ENCODE peak calls at places on chromosomes 7 and 10, in six cellular contexts. W is endothelial cell, I is BJ, B is AG04450, Y is Calu3, G is prostate gland. D is an unnamed sample.

GRCh38 chr7:135980665-135981180 is 3.6 kb upstream of the MTPN start:
- DNase-seq in W (no peak), I (no peak), B (no peak), Y (no peak), G (no peak), D (peak; percentile 76)

GRCh38 chr10:61935085-61935484 is 33.6 kb downstream of the ARID5B start:
- DNase-seq in W (no peak), I (no peak), B (no peak), Y (no peak), G (no peak), D (peak; percentile 22)

GRCh38 chr7:157253850-157254249 is 83.0 kb upstream of the DNAJB6 start:
- DNase-seq in W (no peak), I (no peak), B (no peak), Y (no peak), G (peak; percentile 90), D (no peak)

GRCh38 chr10:13412894-13413293 is 64.8 kb upstream of the SEPHS1 start:
- DNase-seq in W (no peak), I (no peak), B (no peak), Y (no peak), G (no peak), D (no peak)

GRCh38 chr7:2872296-2872874 is 28.3 kb upstream of the GNA12 start:
- DNase-seq in W (no peak), I (no peak), B (no peak), Y (no peak), G (no peak), D (no peak)

GRCh38 chr10:65194131-65194530 is 1672.9 kb downstream of the REEP3 start:
- DNase-seq in W (no peak), I (no peak), B (no peak), Y (peak; percentile 10), G (no peak), D (no peak)

GRCh38 chr10:123146013-123146891 is 1.7 kb upstream of the HMX2 start:
- DNase-seq in W (no peak), I (no peak), B (no peak), Y (no peak), G (no peak), D (no peak)

GRCh38 chr7:146683439-146683838 is 566.8 kb downstream of the CNTNAP2 start:
- DNase-seq in W (no peak), I (no peak), B (no peak), Y (no peak), G (no peak), D (no peak)

GRCh38 chr10:51619365-51619764 is 80.0 kb downstream of the CSTF2T start:
- DNase-seq in W (no peak), I (no peak), B (no peak), Y (no peak), G (no peak), D (no peak)

GRCh38 chr7:23204241-23204640 is 22.4 kb downstream of the NUP42 start:
- DNase-seq in W (no peak), I (no peak), B (no peak), Y (no peak), G (no peak), D (no peak)

GRCh38 chr10:95500097-95500496 is 61.1 kb downstream of the SORBS1 start:
- DNase-seq in W (no peak), I (no peak), B (no peak), Y (no peak), G (no peak), D (no peak)

GRCh38 chr7:75617634-75618234 is 121.0 kb downstream of the HIP1 start:
- DNase-seq in W (no peak), I (no peak), B (no peak), Y (no peak), G (no peak), D (no peak)

GRCh38 chr10:28382520-28383269 is 79.8 kb upstream of the MPP7 start:
- DNase-seq in W (no peak), I (peak; percentile 73), B (peak; percentile 2), Y (no peak), G (no peak), D (peak; percentile 8)

GRCh38 chr10:99532687-99533495 is at the start of gene NKX2-3:
- DNase-seq in W (peak; percentile 81), I (no peak), B (no peak), Y (no peak), G (no peak), D (no peak)

GRCh38 chr7:14570750-14571607 is 331.6 kb downstream of the DGKB start:
- DNase-seq in W (no peak), I (no peak), B (no peak), Y (no peak), G (no peak), D (no peak)

GRCh38 chr7:49264530-49264929 is 340.2 kb downstream of the CDC14C start:
- DNase-seq in W (no peak), I (no peak), B (no peak), Y (no peak), G (no peak), D (no peak)

GRCh38 chr10:45424668-45425404 is 50.8 kb downstream of the ALOX5 start:
- DNase-seq in W (no peak), I (no peak), B (no peak), Y (no peak), G (no peak), D (no peak)

GRCh38 chr10:115514895-115515294 is 421.7 kb downstream of the ATRNL1 start:
- DNase-seq in W (no peak), I (no peak), B (no peak), Y (no peak), G (no peak), D (no peak)

GRCh38 chr7:157310676-157311185 is 26.1 kb upstream of the DNAJB6 start:
- DNase-seq in W (no peak), I (no peak), B (no peak), Y (peak; percentile 34), G (no peak), D (no peak)

GRCh38 chr7:130356121-130356759 is 11.6 kb downstream of the CPA5 start:
- DNase-seq in W (peak; percentile 48), I (peak; percentile 96), B (peak; percentile 95), Y (peak; percentile 76), G (peak; percentile 26), D (peak; percentile 78)

GRCh38 chr7:8177109-8177933 is 84.6 kb downstream of the ICA1 start:
- DNase-seq in W (no peak), I (no peak), B (no peak), Y (no peak), G (no peak), D (no peak)

GRCh38 chr10:28566458-28566857 is 33.5 kb downstream of the WAC start:
- DNase-seq in W (no peak), I (no peak), B (no peak), Y (no peak), G (no peak), D (no peak)

GRCh38 chr10:131888186-131888604 is 12.6 kb upstream of the PPP2R2D start:
- DNase-seq in W (no peak), I (no peak), B (no peak), Y (peak; percentile 21), G (no peak), D (no peak)

GRCh38 chr10:92729886-92730285 is 40.1 kb downstream of the HHEX start:
- DNase-seq in W (no peak), I (no peak), B (no peak), Y (no peak), G (no peak), D (no peak)

GRCh38 chr10:112242769-112243168 is 40.4 kb upstream of the TECTB start:
- DNase-seq in W (no peak), I (no peak), B (no peak), Y (no peak), G (no peak), D (no peak)

GRCh38 chr7:67398916-67399315 is 402.3 kb downstream of the TYW1 start:
- DNase-seq in W (no peak), I (no peak), B (no peak), Y (no peak), G (no peak), D (no peak)

GRCh38 chr10:43904301-43904700 is 255.6 kb upstream of the ZNF32 start:
- DNase-seq in W (no peak), I (no peak), B (no peak), Y (no peak), G (no peak), D (no peak)
- TF ChIP-seq CTCF in W (no peak), I (no peak), B (no peak), Y (no peak), G (no peak), D (no peak)

DNA sequence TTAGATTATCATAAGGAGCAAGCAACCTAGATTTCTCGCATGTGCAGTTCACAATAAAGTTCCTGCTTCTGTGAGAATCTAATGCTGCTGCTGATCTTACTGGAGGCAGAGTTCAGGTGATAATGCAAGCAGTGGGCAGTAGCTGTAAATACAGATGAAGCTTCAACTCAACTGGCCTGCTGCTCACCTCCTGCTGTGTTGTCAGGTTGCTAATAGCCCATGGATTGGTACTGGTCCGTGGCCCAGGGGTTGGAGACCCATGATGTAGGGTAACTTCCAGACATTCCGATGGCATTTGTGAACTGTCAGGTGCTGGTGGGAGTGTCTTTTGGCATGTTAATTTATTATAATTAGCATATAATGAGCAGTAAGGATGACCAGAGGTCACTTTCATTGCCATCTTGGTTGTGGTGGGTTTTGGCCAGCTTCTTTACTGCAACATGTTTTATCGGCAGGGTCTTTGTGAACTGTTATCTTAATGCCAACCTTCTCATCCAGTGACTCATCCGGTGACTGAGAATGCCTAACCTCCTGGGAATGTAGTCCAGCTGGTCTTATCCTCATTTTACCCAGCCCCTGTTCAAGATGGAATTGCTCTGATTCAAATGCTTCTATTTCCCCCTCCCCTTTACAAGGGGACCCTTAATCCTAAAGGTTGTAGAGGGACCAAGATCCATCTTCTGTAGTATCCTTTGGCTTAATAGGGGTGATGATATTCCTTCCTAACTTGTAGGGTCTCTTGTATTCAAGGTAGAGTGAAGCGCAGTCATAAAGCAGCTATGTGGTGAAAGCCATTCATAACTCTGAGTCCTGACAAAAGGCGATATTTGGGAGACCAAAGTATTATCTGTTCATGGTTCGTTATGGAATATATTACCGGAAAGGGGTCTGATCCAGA is 165.8 kb downstream of the CCSER2 start:
- DNase-seq in W (no peak), I (no peak), B (no peak), Y (peak; percentile 51), G (no peak), D (no peak)
- TF ChIP-seq CTCF in W (no peak), I (no peak), B (no peak), Y (no peak), G (no peak), D (no peak)

GRCh38 chr10:70272925-70273316 is 10.9 kb downstream of the NPFFR1 start:
- DNase-seq in W (no peak), I (no peak), B (no peak), Y (no peak), G (no peak), D (no peak)
- TF ChIP-seq CTCF in W (peak; percentile 48), I (peak; percentile 41), B (peak; percentile 53), Y (peak; percentile 53), G (peak; percentile 29), D (peak; percentile 45)

GRCh38 chr7:137885623-137886022 is 38.8 kb upstream of the DGKI start:
- DNase-seq in W (no peak), I (no peak), B (no peak), Y (no peak), G (no peak), D (no peak)
- TF ChIP-seq CTCF in W (no peak), I (no peak), B (no peak), Y (no peak), G (no peak), D (no peak)

DNA sequence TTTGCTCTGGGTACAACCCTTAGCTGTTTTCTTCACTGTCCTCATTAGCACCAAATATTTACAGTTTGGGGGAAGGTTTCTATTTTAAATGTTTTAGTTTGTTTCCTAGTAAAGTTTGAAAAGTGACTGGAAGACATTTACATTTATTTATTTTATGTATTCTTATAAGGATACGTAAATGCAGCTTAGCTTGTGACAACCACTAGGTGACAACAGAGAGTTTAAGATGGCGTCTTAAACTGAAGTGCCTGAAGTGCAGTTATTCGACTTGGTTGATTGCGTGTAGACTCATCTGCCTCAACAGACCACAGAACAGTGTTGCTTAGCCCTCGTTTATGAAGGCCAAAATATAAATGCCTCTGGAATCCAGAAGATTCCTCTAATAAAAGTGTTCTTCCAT is 378.2 kb upstream of the MYO3A start:
- DNase-seq in W (no peak), I (no peak), B (no peak), Y (no peak), G (no peak), D (no peak)
- TF ChIP-seq CTCF in W (no peak), I (no peak), B (no peak), Y (no peak), G (no peak), D (no peak)